ENCODE peak calls at places on chromosomes 2 and 18, in five cellular contexts. F is HTR-8/SVneo; T is C1 segment of cervical spinal cord; E is activated T-cell treated with anti-CD3 and anti-CD28 coated beads for 24 hours; S is CD4-positive, CD25-positive, alpha-beta regulatory T cell. M is an unnamed sample.

GRCh38 chr2:171172980-171173542 is 12.4 kb upstream of the TLK1 start:
- DNase-seq in E (no peak), S (no peak), T (no peak), F (no peak), M (no peak)

GRCh38 chr18:35028556-35028955 is 12.7 kb upstream of the MAPRE2 start:
- DNase-seq in T (no peak), F (no peak), S (no peak), E (no peak), M (no peak)

GRCh38 chr2:144516981-144517824 is 2.7 kb downstream of the ZEB2 start:
- DNase-seq in E (peak; percentile 40), F (no peak), T (no peak), S (peak; percentile 41), M (no peak)

GRCh38 chr2:224946911-224947310 is 95.4 kb downstream of the DOCK10 start:
- DNase-seq in S (peak; percentile 76), F (peak; percentile 13), E (no peak), T (no peak), M (no peak)

GRCh38 chr2:43482974-43483373 is 112.9 kb downstream of the THADA start:
- DNase-seq in F (no peak), T (no peak), S (no peak), E (no peak), M (no peak)

GRCh38 chr2:229417906-229418305 is 146.8 kb upstream of the PID1 start:
- DNase-seq in S (no peak), T (no peak), F (no peak), E (no peak), M (no peak)

GRCh38 chr2:85549095-85549494 is 10.1 kb downstream of the MAT2A start:
- DNase-seq in S (no peak), F (no peak), T (no peak), E (no peak), M (no peak)

GRCh38 chr2:68041704-68042245 is 21.0 kb downstream of the C1D start:
- DNase-seq in S (no peak), F (no peak), T (no peak), E (no peak), M (no peak)

GRCh38 chr2:61617610-61618009 is 79.5 kb upstream of the XPO1 start:
- DNase-seq in T (no peak), F (no peak), E (no peak), S (no peak), M (no peak)

GRCh38 chr18:69655816-69656215 is 255.1 kb downstream of the DOK6 start:
- DNase-seq in T (no peak), S (no peak), F (no peak), E (no peak), M (no peak)

GRCh38 chr2:128505150-128505490 is 186.5 kb upstream of the HS6ST1 start:
- DNase-seq in S (no peak), E (no peak), T (no peak), F (no peak), M (peak; percentile 56)

GRCh38 chr18:3624818-3625716 is 175.1 kb downstream of the TGIF1 start:
- DNase-seq in E (peak; percentile 63), S (no peak), F (no peak), T (no peak), M (peak; percentile 57)

GRCh38 chr2:207311316-207312005 is 145.7 kb upstream of the KLF7 start:
- DNase-seq in F (peak; percentile 73), S (no peak), T (no peak), E (no peak), M (peak; percentile 33)

GRCh38 chr2:150459281-150459680 is 28.2 kb downstream of the RND3 start:
- DNase-seq in S (no peak), T (no peak), F (no peak), E (no peak), M (no peak)

GRCh38 chr2:168346725-168347477 is 99.5 kb upstream of the STK39 start:
- DNase-seq in F (peak; percentile 67), E (peak; percentile 56), T (peak; percentile 4), S (peak; percentile 65), M (peak; percentile 81)

GRCh38 chr2:191486584-191487320 is 191.2 kb upstream of the NABP1 start:
- DNase-seq in F (peak; percentile 87), E (no peak), T (no peak), S (no peak), M (no peak)

GRCh38 chr18:56315363-56315762 is 323.0 kb downstream of the TXNL1 start:
- DNase-seq in S (no peak), T (no peak), F (no peak), E (no peak), M (no peak)

GRCh38 chr2:113202305-113203216 is 28.8 kb downstream of the PSD4 start:
- DNase-seq in S (no peak), F (no peak), E (no peak), T (no peak), M (no peak)

GRCh38 chr2:132632000-132632649 is 37.9 kb downstream of the LYPD1 start:
- DNase-seq in S (no peak), T (peak; percentile 31), E (no peak), F (no peak), M (peak; percentile 22)

GRCh38 chr2:11563784-11564666 is 30.2 kb downstream of the GREB1 start:
- DNase-seq in S (no peak), F (no peak), E (no peak), T (no peak), M (no peak)

GRCh38 chr2:209579236-209579749 is 155.4 kb downstream of the MAP2 start:
- DNase-seq in S (no peak), E (no peak), T (peak; percentile 17), F (no peak), M (peak; percentile 95)

GRCh38 chr2:147847746-147848391 is 3.0 kb downstream of the ACVR2A start:
- DNase-seq in T (no peak), F (no peak), E (no peak), S (no peak), M (no peak)

GRCh38 chr2:176484838-176485237 is 215.6 kb downstream of the MTX2 start:
- DNase-seq in S (no peak), F (no peak), T (no peak), E (no peak), M (no peak)

GRCh38 chr2:180191352-180192124 is 184.4 kb upstream of the CWC22 start:
- DNase-seq in E (no peak), F (no peak), S (no peak), T (no peak), M (peak; percentile 60)

GRCh38 chr2:178109813-178110212 is 2.4 kb upstream of the RBM45 start:
- DNase-seq in T (no peak), F (peak; percentile 48), S (peak; percentile 44), E (no peak), M (peak; percentile 70)

M was measured in G401.